ENCODE peak calls at places on chromosomes 2 and 18, in five cellular contexts. F is astrocyte, K is M059J, E is Calu3, X is fibroblast of the conjunctiva. V is an unnamed sample.
A peak's percentile ranks its signal among the peaks of the same experiment; 100 is the strongest.

GRCh38 chr2:212052412-212053159 is 486.0 kb downstream of the ERBB4 start:
- DNase-seq in F (peak; percentile 84), K (peak; percentile 93), E (no peak), X (no peak), V (no peak)

GRCh38 chr2:207530160-207531023 is 630 bp downstream of the CREB1 start:
- DNase-seq in F (no peak), K (peak; percentile 65), E (peak; percentile 59), X (no peak), V (peak; percentile 67)

GRCh38 chr2:204069804-204070203 is 133.2 kb downstream of the ICOS start:
- DNase-seq in F (no peak), K (no peak), E (no peak), X (no peak), V (no peak)

GRCh38 chr2:217680376-217680775 is 322.4 kb downstream of the TNS1 start:
- DNase-seq in F (no peak), K (no peak), E (no peak), X (no peak), V (no peak)

GRCh38 chr18:9973461-9973860 is 59.6 kb downstream of the VAPA start:
- DNase-seq in F (no peak), K (no peak), E (peak; percentile 39), X (no peak), V (no peak)

GRCh38 chr2:231640646-231641111 is 48.0 kb downstream of the TEX44 start:
- DNase-seq in F (no peak), K (peak; percentile 83), E (peak; percentile 41), X (no peak), V (peak; percentile 34)

GRCh38 chr2:179274749-179275148 is 10.1 kb upstream of the SESTD1 start:
- DNase-seq in F (no peak), K (no peak), E (no peak), X (no peak), V (no peak)

GRCh38 chr2:68177541-68177940 is 19.9 kb downstream of the PNO1 start:
- DNase-seq in F (no peak), K (no peak), E (no peak), X (no peak), V (no peak)

GRCh38 chr18:48813833-48814489 is 136.8 kb downstream of the SMAD7 start:
- DNase-seq in F (no peak), K (no peak), E (peak; percentile 21), X (no peak), V (peak; percentile 70)

GRCh38 chr18:9494778-9495302 is 19.5 kb downstream of the RALBP1 start:
- DNase-seq in F (no peak), K (peak; percentile 63), E (no peak), X (no peak), V (no peak)

GRCh38 chr2:54499666-54500065 is 43.5 kb downstream of the SPTBN1 start:
- DNase-seq in F (no peak), K (no peak), E (no peak), X (peak; percentile 47), V (no peak)

GRCh38 chr2:219460424-219460926 is 25.8 kb downstream of the SPEG start:
- DNase-seq in F (peak; percentile 84), K (no peak), E (no peak), X (peak; percentile 75), V (no peak)

GRCh38 chr2:160039166-160039903 is 23.1 kb downstream of the PLA2R1 start:
- DNase-seq in F (peak; percentile 86), K (peak; percentile 97), E (no peak), X (peak; percentile 77), V (no peak)

GRCh38 chr2:152335016-152335850 is at the start of gene FMNL2:
- DNase-seq in F (peak; percentile 58), K (peak; percentile 80), E (peak; percentile 89), X (peak; percentile 55), V (peak; percentile 80)

GRCh38 chr2:182924311-182924710 is 57.9 kb upstream of the FRZB start:
- DNase-seq in F (peak; percentile 27), K (no peak), E (no peak), X (no peak), V (no peak)

GRCh38 chr18:9975658-9976057 is 61.8 kb downstream of the VAPA start:
- DNase-seq in F (no peak), K (no peak), E (no peak), X (no peak), V (no peak)

GRCh38 chr18:9838144-9838877 is 47.5 kb upstream of the TXNDC2 start:
- DNase-seq in F (peak; percentile 82), K (peak; percentile 87), E (peak; percentile 37), X (no peak), V (no peak)

GRCh38 chr2:239329284-239329971 is 71.4 kb downstream of the HDAC4 start:
- DNase-seq in F (no peak), K (no peak), E (no peak), X (no peak), V (no peak)